ENCODE peak calls at places on chromosomes 7 and 10, in ten cellular contexts. S, J, O, T, G, C, X, W, D and H are unnamed samples.

GRCh38 chr7:69922011-69922803 is 323.9 kb downstream of the AUTS2 start:
- DNase-seq in T (no peak), C (no peak), S (no peak), G (no peak), W (no peak), D (no peak), O (no peak), X (no peak), J (no peak), H (no peak)

GRCh38 chr10:54799491-54799890 is 1.5 kb downstream of the PCDH15 start:
- DNase-seq in J (no peak), C (no peak), T (no peak), W (no peak), S (no peak), D (no peak), G (no peak), X (no peak), O (no peak), H (no peak)

GRCh38 chr10:33617381-33617780 is 282.9 kb upstream of the NRP1 start:
- DNase-seq in W (no peak), X (no peak), T (no peak), G (no peak), D (no peak), O (no peak), S (no peak), J (no peak), C (no peak), H (no peak)

GRCh38 chr7:115032986-115033385 is 111.1 kb downstream of the MDFIC start:
- DNase-seq in D (no peak), C (no peak), W (no peak), O (no peak), X (no peak), T (no peak), J (no peak), S (no peak), G (no peak), H (no peak)

GRCh38 chr10:100505164-100505563 is 14.5 kb downstream of the SEC31B start:
- DNase-seq in O (no peak), X (no peak), G (no peak), J (no peak), W (no peak), D (no peak), C (no peak), S (no peak), T (no peak), H (no peak)

GRCh38 chr7:155322530-155322929 is 24.9 kb downstream of the INSIG1 start:
- DNase-seq in W (no peak), T (peak), J (no peak), S (no peak), D (no peak), G (no peak), O (no peak), C (no peak), X (no peak), H (no peak)

GRCh38 chr7:73811760-73812168 is 19.0 kb upstream of the CLDN4 start:
- DNase-seq in S (peak), D (peak), T (peak), C (peak), X (peak), J (no peak), W (peak), G (peak), O (no peak), H (peak)

GRCh38 chr10:125003901-125004467 is 62.1 kb downstream of the ZRANB1 start:
- DNase-seq in X (no peak), S (no peak), W (no peak), J (peak), D (peak), O (no peak), G (no peak), C (no peak), T (no peak), H (no peak)

GRCh38 chr10:11149499-11149898 is 131.8 kb downstream of the CELF2 start:
- DNase-seq in W (no peak), X (no peak), T (no peak), O (no peak), J (no peak), S (no peak), G (peak), C (no peak), D (peak), H (no peak)

DNA sequence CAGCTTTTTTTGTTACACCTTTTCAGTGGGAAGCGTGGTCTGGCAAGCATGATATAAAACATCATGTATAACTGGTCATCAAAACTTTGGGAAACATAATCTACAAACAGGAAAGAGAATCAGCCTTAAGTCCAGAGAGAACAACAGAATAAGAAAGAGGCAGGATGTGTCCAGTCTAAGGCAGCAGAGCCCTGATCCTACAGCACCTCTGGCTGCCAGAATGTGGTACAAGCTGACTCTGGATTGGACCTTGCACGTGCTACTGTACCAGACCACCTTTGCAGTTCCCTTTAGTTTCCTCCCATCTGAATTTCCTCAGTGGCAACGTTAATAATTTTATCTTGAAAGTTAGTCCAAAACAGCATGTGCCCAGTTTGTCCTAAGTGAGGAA is 824.6 kb upstream of the IGFBP3 start:
- DNase-seq in D (no peak), W (no peak), G (no peak), X (no peak), O (no peak), T (no peak), C (no peak), J (no peak), S (no peak), H (peak)
- TF ChIP-seq CTCF in D (peak), W (no peak), G (no peak), X (peak), O (peak), T (no peak), C (no peak), J (no peak), S (no peak), H (no peak)

DNA sequence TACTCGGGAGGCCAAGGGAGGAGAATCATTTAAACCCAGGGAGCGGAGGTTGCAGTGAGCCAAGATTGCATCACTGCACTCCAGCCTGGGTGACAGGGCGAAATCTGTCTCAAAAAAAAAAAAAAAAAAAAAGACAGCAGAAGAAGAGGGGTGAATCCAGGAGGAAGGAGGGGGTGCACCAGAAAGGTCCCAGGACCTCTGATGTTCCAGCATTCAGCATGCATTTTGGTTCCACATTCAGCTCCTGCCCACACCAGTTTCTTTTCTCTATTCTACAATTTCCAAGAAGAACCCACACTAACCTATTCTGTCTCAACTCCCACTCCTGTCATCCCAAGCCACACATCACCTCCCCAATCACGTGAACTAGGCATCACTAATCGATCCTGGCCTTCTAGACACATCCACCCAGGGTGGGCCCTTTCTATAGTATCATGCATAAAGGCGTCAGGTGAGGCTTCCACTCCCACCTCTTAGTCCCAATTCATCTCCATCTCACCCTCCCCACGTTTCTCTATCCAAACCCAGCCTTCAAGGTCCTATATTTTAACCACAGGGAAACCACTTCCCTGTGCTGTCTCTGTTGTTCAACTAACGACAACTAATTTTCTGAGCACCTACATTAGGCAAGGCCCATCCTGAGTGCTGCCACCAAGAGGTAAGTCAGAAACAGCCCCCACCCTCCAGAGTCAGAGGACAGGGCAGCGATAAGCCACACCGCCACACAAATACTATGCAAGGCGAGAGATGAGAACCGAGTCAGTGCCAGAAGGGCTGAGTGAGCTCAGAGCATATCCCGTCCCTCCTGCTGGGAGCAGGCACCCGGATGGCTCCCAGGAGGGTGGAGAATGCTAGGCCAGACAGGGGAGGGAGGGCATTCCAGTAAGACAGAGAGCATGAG is 2.2 kb downstream of the ANXA11 start:
- DNase-seq in J (no peak), X (peak), D (peak), O (peak), W (peak), C (peak), G (peak), S (peak), T (peak), H (peak)
- TF ChIP-seq CTCF in J (no peak), X (peak), D (peak), O (peak), W (no peak), C (peak), G (peak), S (peak), T (peak), H (peak)

GRCh38 chr7:120827719-120828118 is 30.2 kb downstream of the TSPAN12 start:
- DNase-seq in J (no peak), S (no peak), D (no peak), T (no peak), C (no peak), W (no peak), X (no peak), G (no peak), O (no peak), H (no peak)

GRCh38 chr7:120831260-120831659 is 26.7 kb downstream of the TSPAN12 start:
- DNase-seq in T (no peak), J (no peak), C (no peak), W (no peak), S (no peak), O (no peak), D (no peak), G (no peak), X (no peak), H (no peak)

GRCh38 chr7:120828528-120828927 is 29.4 kb downstream of the TSPAN12 start:
- DNase-seq in S (no peak), G (no peak), X (no peak), T (no peak), D (no peak), W (no peak), O (no peak), C (no peak), J (no peak), H (no peak)

GRCh38 chr7:120832803-120833202 is 25.1 kb downstream of the TSPAN12 start:
- DNase-seq in S (no peak), T (no peak), C (no peak), G (no peak), W (no peak), D (no peak), O (no peak), J (no peak), X (no peak), H (no peak)

GRCh38 chr7:120829487-120829886 is 28.5 kb downstream of the TSPAN12 start:
- DNase-seq in G (no peak), X (no peak), C (no peak), J (no peak), W (no peak), T (no peak), S (no peak), D (no peak), O (no peak), H (no peak)
- TF ChIP-seq CTCF in G (no peak), X (no peak), C (no peak), J (no peak), W (no peak), T (no peak), S (no peak), D (no peak), O (no peak), H (no peak)

DNA sequence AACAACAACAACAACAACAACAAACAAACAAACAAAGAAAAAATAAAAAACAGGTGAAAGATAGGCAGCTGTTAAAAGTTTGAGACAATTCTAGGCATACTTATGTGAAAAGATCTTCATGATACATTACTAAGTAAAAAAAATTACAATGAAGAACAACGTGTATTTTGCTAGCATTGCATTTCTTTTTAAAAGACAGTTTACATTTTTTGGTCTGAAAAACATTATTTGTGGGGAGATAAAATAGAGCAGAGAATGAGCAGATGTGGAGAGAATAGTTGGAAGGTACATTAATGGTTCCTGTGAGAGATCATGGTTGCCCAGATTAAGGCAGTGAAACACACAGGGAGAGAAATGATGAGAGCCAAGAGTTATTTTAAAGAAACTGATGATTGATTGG is 210.2 kb upstream of the MKLN1 start:
- DNase-seq in D (no peak), G (no peak), X (no peak), J (no peak), S (no peak), C (no peak), T (no peak), O (no peak), W (no peak), H (no peak)
- TF ChIP-seq CTCF in D (no peak), G (no peak), X (no peak), J (no peak), S (no peak), C (no peak), T (no peak), O (no peak), W (no peak), H (no peak)

GRCh38 chr10:19226025-19226424 is 177.4 kb downstream of the MALRD1 start:
- DNase-seq in X (no peak), G (no peak), W (no peak), S (no peak), O (no peak), C (no peak), T (no peak), J (no peak), D (no peak), H (no peak)

DNA sequence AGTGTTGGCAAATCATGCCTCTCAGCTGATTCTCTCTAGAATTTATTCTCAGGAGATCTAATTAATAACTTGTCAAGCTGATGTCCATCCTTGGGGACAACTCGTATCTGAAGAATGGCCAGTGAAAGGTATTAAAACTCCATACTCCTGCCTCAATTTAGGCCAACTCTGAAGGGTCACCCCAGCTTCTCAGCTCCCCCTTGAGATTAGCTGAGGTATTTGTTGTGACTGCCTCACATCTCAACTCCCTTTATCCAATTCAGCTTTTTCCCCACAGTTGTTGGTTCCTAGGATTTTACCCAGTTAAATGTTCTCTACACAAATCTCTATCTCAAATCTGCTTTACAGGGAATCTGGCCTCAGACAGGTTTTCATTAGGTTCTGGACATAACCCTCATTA is 182.4 kb downstream of the MALRD1 start:
- DNase-seq in S (no peak), X (no peak), O (no peak), G (no peak), T (no peak), D (no peak), J (no peak), W (no peak), C (no peak), H (no peak)
- TF ChIP-seq CTCF in S (no peak), X (no peak), O (no peak), G (no peak), T (no peak), D (no peak), J (no peak), W (no peak), C (no peak), H (no peak)

GRCh38 chr10:15092855-15093408 is 4.2 kb upstream of the RPP38 start:
- DNase-seq in W (no peak), C (no peak), J (peak), S (no peak), X (no peak), G (no peak), T (no peak), O (no peak), D (no peak), H (no peak)

GRCh38 chr10:15091418-15091817 is 2.8 kb upstream of the ACBD7 start:
- DNase-seq in W (no peak), J (no peak), T (no peak), O (no peak), S (no peak), C (no peak), X (no peak), D (no peak), G (no peak), H (no peak)

GRCh38 chr10:15083674-15084501 is 4.7 kb downstream of the ACBD7 start:
- DNase-seq in O (no peak), X (no peak), W (no peak), G (no peak), C (no peak), J (peak), T (no peak), S (no peak), D (no peak), H (peak)

GRCh38 chr10:15084502-15084922 is 4.1 kb downstream of the ACBD7 start:
- DNase-seq in G (no peak), W (no peak), O (peak), C (no peak), J (no peak), T (peak), D (no peak), S (peak), X (peak), H (peak)

GRCh38 chr10:15088428-15089261 is at the start of gene ACBD7:
- DNase-seq in J (peak), W (peak), D (peak), O (peak), X (peak), C (peak), T (peak), S (peak), G (peak), H (peak)
- TF ChIP-seq CTCF in J (peak), W (peak), D (peak), O (peak), X (peak), C (peak), T (no peak), S (peak), G (peak), H (peak)

GRCh38 chr10:115706482-115707076 is 566.4 kb downstream of the GFRA1 start:
- DNase-seq in X (peak), S (no peak), G (no peak), C (peak), T (peak), D (no peak), J (no peak), W (no peak), O (no peak), H (peak)

GRCh38 chr10:115711306-115711705 is 561.7 kb downstream of the GFRA1 start:
- DNase-seq in D (no peak), C (no peak), J (no peak), S (no peak), X (no peak), G (no peak), W (no peak), T (no peak), O (no peak), H (no peak)

DNA sequence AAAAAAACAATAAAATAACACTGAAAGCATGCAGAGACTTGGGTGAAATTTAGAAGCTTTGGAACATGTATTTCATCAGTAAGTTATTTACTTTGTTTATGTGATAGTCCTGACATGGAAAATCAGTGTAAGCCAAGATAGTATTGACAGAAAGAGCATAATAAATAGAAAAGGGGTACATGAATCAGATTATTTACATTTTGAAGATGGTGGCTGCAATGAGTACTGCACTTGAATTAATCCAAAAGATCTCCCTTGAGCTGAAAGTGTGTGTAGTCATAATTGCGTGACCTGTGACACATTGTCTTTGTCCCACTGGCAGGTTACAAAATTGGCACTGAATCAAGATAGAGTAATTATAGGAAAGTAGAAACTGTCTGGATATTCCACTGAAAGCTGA is 562.9 kb downstream of the GFRA1 start:
- DNase-seq in C (no peak), S (no peak), G (no peak), J (no peak), W (no peak), X (no peak), O (no peak), T (no peak), D (no peak), H (no peak)
- TF ChIP-seq CTCF in C (no peak), S (no peak), G (no peak), J (peak), W (peak), X (no peak), O (no peak), T (no peak), D (no peak), H (no peak)

DNA sequence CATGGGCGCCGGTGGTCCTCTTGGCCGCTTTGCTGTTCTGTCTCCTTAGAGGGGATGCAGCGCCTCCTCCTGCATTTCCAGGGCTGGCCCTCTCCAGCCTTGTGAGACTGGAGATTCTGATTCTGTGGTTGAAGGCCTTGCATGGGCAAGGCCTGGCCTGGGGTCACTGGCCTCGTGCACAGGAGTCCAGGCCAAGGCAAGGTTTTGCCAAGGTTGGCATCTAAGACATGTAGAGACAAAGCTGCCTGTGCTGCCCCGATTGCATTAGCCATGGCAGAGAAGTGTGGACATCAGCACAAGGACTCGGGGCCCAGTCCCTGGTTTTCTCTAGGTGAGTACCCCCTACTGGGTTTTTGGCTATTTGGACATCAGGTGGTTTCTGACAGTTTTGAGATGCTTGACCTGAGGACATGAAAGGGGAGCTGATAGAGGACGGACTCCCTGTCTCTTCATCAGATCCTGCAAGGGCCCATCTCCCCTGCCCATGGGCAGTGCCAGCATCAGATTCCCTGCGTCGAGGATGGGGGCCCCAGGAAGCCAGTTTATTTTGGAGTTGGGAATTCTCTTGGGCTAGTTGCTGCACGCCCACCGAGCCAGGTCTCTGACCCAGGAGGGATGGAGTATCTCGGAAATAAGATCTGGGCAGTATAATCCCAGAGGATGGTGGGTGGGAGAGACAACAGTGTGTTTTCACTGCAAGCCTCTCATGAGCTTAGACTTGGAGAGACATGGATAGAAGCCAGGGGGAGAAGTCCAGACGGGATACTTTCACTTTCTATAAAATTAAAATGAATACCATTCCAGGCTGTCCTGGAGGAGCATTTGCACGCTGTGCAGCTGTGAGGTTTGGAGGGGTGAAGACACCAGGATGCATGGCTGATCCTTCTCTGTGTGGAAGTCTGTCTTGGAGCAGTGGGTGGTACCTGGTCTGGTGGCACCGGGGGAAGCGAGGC is 25.6 kb downstream of the DOCK1 start:
- DNase-seq in O (peak), W (no peak), G (no peak), X (peak), S (no peak), D (no peak), J (no peak), T (no peak), C (no peak), H (no peak)
- TF ChIP-seq CTCF in O (peak), W (no peak), G (no peak), X (no peak), S (no peak), D (peak), J (no peak), T (no peak), C (no peak), H (no peak)